ENCODE peak calls at places on chromosomes 11 and 22, in six cellular contexts. M is stimulated activated CD8-positive, alpha-beta memory T cell treated with anti-CD3 and anti-CD28 coated beads, Interleukin-15, amount 100 ng/mL, for 1 hour; P is head of caudate nucleus; A is omental fat pad; Z is Caki2; L is stomach. Q is an unnamed sample.
A peak's percentile ranks its signal among the peaks of the same experiment; 100 is the strongest.

GRCh38 chr11:94450061-94450460 is 43.6 kb downstream of the MRE11 start:
- DNase-seq in M (no peak), P (no peak), A (no peak), Z (no peak), L (no peak), Q (no peak)

GRCh38 chr11:99098751-99099150 is 78.0 kb downstream of the CNTN5 start:
- DNase-seq in M (no peak), P (no peak), A (no peak), Z (no peak), L (no peak), Q (no peak)

GRCh38 chr11:5046754-5047330 is 516 bp downstream of the OR52J3 start:
- DNase-seq in M (no peak), P (no peak), A (no peak), Z (no peak), L (no peak), Q (no peak)

GRCh38 chr11:31233425-31233824 is 136.1 kb downstream of the DCDC1 start:
- DNase-seq in M (no peak), P (no peak), A (no peak), Z (no peak), L (no peak), Q (no peak)

GRCh38 chr22:49363526-49364230 is 464.0 kb downstream of the BRD1 start:
- DNase-seq in M (no peak), P (no peak), A (no peak), Z (no peak), L (peak; percentile 20), Q (no peak)

GRCh38 chr22:45460288-45461109 is 42.2 kb upstream of the FBLN1 start:
- DNase-seq in M (no peak), P (no peak), A (no peak), Z (no peak), L (no peak), Q (peak; percentile 55)

GRCh38 chr11:83438438-83438837 is 152.3 kb upstream of the CCDC90B start:
- DNase-seq in M (no peak), P (no peak), A (no peak), Z (no peak), L (no peak), Q (no peak)

GRCh38 chr11:105799728-105800462 is 190.0 kb downstream of the GRIA4 start:
- DNase-seq in M (no peak), P (no peak), A (no peak), Z (no peak), L (no peak), Q (no peak)

GRCh38 chr11:130160460-130161090 is 993 bp downstream of the ST14 start:
- DNase-seq in M (no peak), P (no peak), A (no peak), Z (no peak), L (no peak), Q (no peak)

GRCh38 chr11:114061053-114062049 is 1.8 kb downstream of the ZBTB16 start:
- DNase-seq in M (no peak), P (peak; percentile 40), A (no peak), Z (no peak), L (peak; percentile 48), Q (peak; percentile 90)

GRCh38 chr22:50502628-50503474 is 4.7 kb downstream of the LMF2 start:
- DNase-seq in M (no peak), P (no peak), A (no peak), Z (no peak), L (no peak), Q (no peak)

GRCh38 chr11:44952500-44953260 is 2.0 kb upstream of the TP53I11 start:
- DNase-seq in M (no peak), P (no peak), A (no peak), Z (peak; percentile 32), L (no peak), Q (no peak)

GRCh38 chr11:62931501-62932278 is 10.5 kb upstream of the CHRM1 start:
- DNase-seq in M (no peak), P (no peak), A (no peak), Z (no peak), L (no peak), Q (no peak)

GRCh38 chr11:108559340-108559739 is 34.2 kb downstream of the EXPH5 start:
- DNase-seq in M (no peak), P (no peak), A (no peak), Z (peak; percentile 27), L (no peak), Q (peak; percentile 17)

GRCh38 chr11:114813216-114813615 is 134.9 kb downstream of the NXPE2 start:
- DNase-seq in M (no peak), P (no peak), A (no peak), Z (no peak), L (no peak), Q (no peak)

GRCh38 chr11:70567680-70568503 is 169.6 kb downstream of the CTTN start:
- DNase-seq in M (no peak), P (peak; percentile 28), A (no peak), Z (no peak), L (no peak), Q (no peak)

GRCh38 chr11:2557381-2557780 is 112.6 kb downstream of the KCNQ1 start:
- DNase-seq in M (no peak), P (no peak), A (no peak), Z (no peak), L (no peak), Q (no peak)